ENCODE peak calls at places on chromosomes 7 and 10, in five cellular contexts. N is epithelial cell of esophagus, G is kidney, P is epithelial cell of proximal tubule, U is upper lobe of right lung. M is an unnamed sample.

GRCh38 chr10:94183666-94184264 is 179.0 kb downstream of the NOC3L start:
- DNase-seq in N (peak; percentile 97), G (no peak), P (no peak), U (no peak), M (peak; percentile 98)

GRCh38 chr10:86244296-86244695 is 122.3 kb downstream of the GRID1 start:
- DNase-seq in N (no peak), G (peak; percentile 39), P (no peak), U (no peak), M (no peak)

GRCh38 chr7:32588657-32589056 is 93.4 kb downstream of the AVL9 start:
- DNase-seq in N (peak; percentile 55), G (no peak), P (peak; percentile 80), U (no peak), M (peak; percentile 88)

GRCh38 chr7:339696-340095 is 49.7 kb downstream of the FOXL3 start:
- DNase-seq in N (no peak), G (no peak), P (no peak), U (no peak), M (no peak)

GRCh38 chr7:16318989-16319915 is 102.1 kb downstream of the CRPPA start:
- DNase-seq in N (peak; percentile 59), G (no peak), P (no peak), U (no peak), M (peak; percentile 65)

GRCh38 chr7:80637911-80638765 is at the start of gene CD36:
- DNase-seq in N (no peak), G (no peak), P (no peak), U (no peak), M (no peak)

GRCh38 chr10:131690805-131691239 is 210.0 kb upstream of the PPP2R2D start:
- DNase-seq in N (no peak), G (peak; percentile 55), P (no peak), U (peak; percentile 48), M (no peak)

GRCh38 chr10:97850446-97850845 is 803 bp downstream of the GOLGA7B start:
- DNase-seq in N (no peak), G (no peak), P (no peak), U (no peak), M (no peak)

GRCh38 chr10:17201165-17202013 is at the start of gene TRDMT1:
- DNase-seq in N (peak; percentile 88), G (peak; percentile 95), P (no peak), U (peak; percentile 94), M (peak; percentile 89)

GRCh38 chr10:99506416-99506815 is 26.3 kb upstream of the NKX2-3 start:
- DNase-seq in N (no peak), G (no peak), P (no peak), U (no peak), M (no peak)

GRCh38 chr10:110446954-110447608 is 50.6 kb upstream of the DUSP5 start:
- DNase-seq in N (peak; percentile 92), G (no peak), P (no peak), U (peak; percentile 29), M (peak; percentile 95)

GRCh38 chr10:90847436-90847835 is 10.4 kb downstream of the HTR7 start:
- DNase-seq in N (peak; percentile 89), G (no peak), P (no peak), U (no peak), M (peak; percentile 84)

GRCh38 chr10:58756126-58756525 is 243.5 kb downstream of the BICC1 start:
- DNase-seq in N (peak; percentile 3), G (no peak), P (no peak), U (no peak), M (peak; percentile 67)

GRCh38 chr10:58755688-58756087 is 243.0 kb downstream of the BICC1 start:
- DNase-seq in N (peak; percentile 88), G (no peak), P (peak; percentile 74), U (no peak), M (peak; percentile 81)

GRCh38 chr10:58752665-58753064 is 240.0 kb downstream of the BICC1 start:
- DNase-seq in N (no peak), G (no peak), P (no peak), U (no peak), M (no peak)

GRCh38 chr10:58753425-58753824 is 240.8 kb downstream of the BICC1 start:
- DNase-seq in N (no peak), G (no peak), P (no peak), U (no peak), M (peak; percentile 52)

DNA sequence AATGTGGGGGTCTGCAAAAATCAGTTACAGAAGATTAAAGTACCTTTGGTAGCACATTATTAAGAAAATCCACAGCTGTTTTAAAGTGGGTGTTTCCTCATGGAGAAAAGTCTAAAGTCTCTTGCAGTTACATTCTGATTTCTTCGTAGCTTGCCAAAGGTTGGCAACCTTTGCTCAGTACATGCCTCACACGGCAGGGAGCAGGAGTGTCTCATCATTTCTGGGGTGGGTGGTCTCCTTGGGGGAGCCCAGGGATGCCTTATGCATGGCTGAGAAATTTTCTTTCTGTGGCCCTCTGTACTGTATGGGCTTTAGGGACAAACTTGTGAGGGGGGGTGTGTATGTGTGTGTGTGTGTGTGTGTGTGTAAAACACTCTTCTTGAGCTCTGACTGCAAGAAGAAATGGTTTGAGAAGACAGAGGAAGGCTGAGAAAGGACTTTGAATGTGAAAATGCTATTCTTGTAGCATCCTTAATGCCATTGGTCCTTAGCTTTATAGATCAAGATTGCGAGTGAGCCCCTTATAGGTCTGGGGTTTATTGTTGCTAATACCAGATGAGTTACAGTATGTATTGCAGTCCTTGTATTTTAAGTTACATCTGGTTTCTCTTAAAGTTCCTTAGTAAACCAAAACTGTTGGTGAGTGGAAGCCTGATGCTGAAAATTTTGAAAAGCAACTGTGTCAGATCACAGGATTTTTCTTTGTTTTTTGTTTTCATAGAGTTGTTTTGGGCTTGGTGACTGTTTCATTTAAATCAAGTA is 241.9 kb downstream of the BICC1 start:
- DNase-seq in N (no peak), G (no peak), P (no peak), U (no peak), M (peak; percentile 57)
- H3K4me3 ChIP-seq in N (no peak overlapping the region), G (no peak overlapping the region), P (peak overlapping the region; percentile 46), U (no peak overlapping the region), M (no peak overlapping the region)

DNA sequence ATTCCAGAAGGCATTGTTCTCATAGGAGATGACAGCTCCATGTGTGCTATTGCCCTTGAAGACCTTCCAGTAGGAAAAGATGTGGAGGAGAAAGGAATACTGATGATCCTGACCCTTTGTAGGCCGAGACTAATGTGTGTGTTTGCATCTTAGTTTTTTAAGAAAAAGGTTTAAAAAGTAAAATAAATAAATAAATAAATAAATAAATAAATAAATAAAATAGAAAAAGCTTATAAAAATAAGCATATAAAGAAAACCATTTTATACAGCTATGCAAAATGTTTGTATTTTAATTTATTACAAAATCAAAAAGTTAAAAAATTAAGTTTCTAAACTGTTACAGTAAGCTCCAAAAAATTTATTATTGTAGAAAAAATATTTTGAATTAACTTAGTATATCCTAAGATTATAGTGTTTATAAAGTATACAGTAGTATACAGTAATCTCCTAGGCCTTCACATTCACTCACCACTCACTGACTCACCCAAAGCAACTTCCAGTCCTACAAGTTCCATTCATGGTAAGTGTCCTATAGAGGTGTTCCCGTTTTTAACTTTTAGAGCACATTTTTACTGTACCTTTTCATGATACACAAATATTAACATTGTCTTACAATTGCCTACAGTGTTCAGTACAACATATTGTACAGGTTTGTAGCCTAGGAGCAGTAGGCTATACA is 435.2 kb upstream of the SEMA3A start:
- DNase-seq in N (peak; percentile 61), G (no peak), P (no peak), U (no peak), M (no peak)
- H3K4me3 ChIP-seq in N (no peak overlapping the region), G (no peak overlapping the region), P (no peak overlapping the region), U (no peak overlapping the region), M (no peak overlapping the region)

GRCh38 chr7:84611391-84611790 is 416.8 kb upstream of the SEMA3A start:
- DNase-seq in N (no peak), G (no peak), P (no peak), U (no peak), M (no peak)

GRCh38 chr7:84617265-84618030 is 422.9 kb upstream of the SEMA3A start:
- DNase-seq in N (no peak), G (no peak), P (no peak), U (no peak), M (no peak)

GRCh38 chr7:84612976-84613375 is 418.4 kb upstream of the SEMA3A start:
- DNase-seq in N (no peak), G (no peak), P (no peak), U (no peak), M (peak; percentile 73)

GRCh38 chr7:84613411-84613810 is 418.8 kb upstream of the SEMA3A start:
- DNase-seq in N (no peak), G (no peak), P (no peak), U (no peak), M (no peak)

GRCh38 chr7:84614821-84615506 is 420.4 kb upstream of the SEMA3A start:
- DNase-seq in N (peak; percentile 25), G (no peak), P (peak; percentile 25), U (no peak), M (peak; percentile 41)
- H3K4me3 ChIP-seq in N (no peak overlapping the region), G (no peak overlapping the region), P (no peak overlapping the region), U (no peak overlapping the region), M (no peak overlapping the region)

GRCh38 chr10:61763778-61764177 is 101.0 kb downstream of the CABCOCO1 start:
- DNase-seq in N (no peak), G (no peak), P (no peak), U (no peak), M (no peak)

GRCh38 chr10:61761825-61762217 is 99.1 kb downstream of the CABCOCO1 start:
- DNase-seq in N (no peak), G (no peak), P (no peak), U (no peak), M (no peak)

GRCh38 chr10:61758440-61758839 is 95.7 kb downstream of the CABCOCO1 start:
- DNase-seq in N (no peak), G (no peak), P (no peak), U (no peak), M (peak; percentile 80)

GRCh38 chr10:61759751-61760150 is 97.0 kb downstream of the CABCOCO1 start:
- DNase-seq in N (no peak), G (no peak), P (no peak), U (no peak), M (no peak)

GRCh38 chr10:61760943-61761824 is 98.5 kb downstream of the CABCOCO1 start:
- DNase-seq in N (peak; percentile 68), G (no peak), P (peak; percentile 86), U (no peak), M (peak; percentile 78)
- H3K4me3 ChIP-seq in N (no peak overlapping the region), G (no peak overlapping the region), P (no peak overlapping the region), U (no peak overlapping the region), M (no peak overlapping the region)

DNA sequence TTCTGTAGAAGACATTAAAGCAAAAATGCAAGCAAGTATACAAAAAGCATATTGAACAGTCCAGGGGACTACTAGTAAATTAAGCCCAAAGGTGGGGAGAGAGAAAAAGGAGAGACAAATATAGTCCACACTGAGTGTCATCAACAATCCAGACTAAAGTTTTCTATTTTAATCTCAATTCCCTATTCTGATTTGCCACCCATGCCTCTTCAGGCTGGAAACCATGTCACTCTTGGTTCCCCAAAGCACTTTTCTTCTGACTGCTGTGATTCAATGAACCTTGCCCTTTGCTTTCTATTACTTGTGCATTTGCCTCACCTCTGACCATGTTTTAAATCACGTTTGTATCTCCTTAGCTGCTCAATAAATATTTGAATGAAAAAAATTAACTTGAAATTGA is 95.3 kb upstream of the AOAH start:
- DNase-seq in N (no peak), G (no peak), P (no peak), U (no peak), M (no peak)
- H3K4me3 ChIP-seq in N (no peak overlapping the region), G (no peak overlapping the region), P (no peak overlapping the region), U (no peak overlapping the region), M (no peak overlapping the region)

M was measured in fibroblast of mammary gland.